ENCODE peak calls at places on chromosomes 13 and 19, in nine cellular contexts. V, N, Q, T, L, H, O, D and X are unnamed samples.

GRCh38 chr19:48596679-48597465 is 9.7 kb upstream of the SPACA4 start:
- DNase-seq in T (no peak), H (peak), Q (no peak), D (no peak), O (no peak), L (no peak), N (no peak), V (no peak), X (no peak)

GRCh38 chr13:79870123-79870522 is 389.2 kb downstream of the NDFIP2 start:
- DNase-seq in D (no peak), O (no peak), N (no peak), T (peak), H (no peak), Q (no peak), L (no peak), V (peak), X (no peak)

GRCh38 chr13:50001287-50001686 is 4.4 kb downstream of the TRIM13 start:
- DNase-seq in Q (no peak), H (no peak), L (no peak), D (no peak), N (no peak), T (no peak), O (no peak), V (no peak), X (no peak)

GRCh38 chr13:70362820-70363219 is 254.6 kb upstream of the KLHL1 start:
- DNase-seq in Q (no peak), V (no peak), T (no peak), H (no peak), O (no peak), D (no peak), L (no peak), N (no peak), X (no peak)

GRCh38 chr13:77878186-77878585 is 40.4 kb downstream of the EDNRB start:
- DNase-seq in D (no peak), O (no peak), T (no peak), L (no peak), N (no peak), V (no peak), H (no peak), Q (no peak), X (no peak)

GRCh38 chr19:46746281-46746965 is at the start of gene STRN4:
- DNase-seq in O (no peak), Q (peak), N (peak), V (no peak), H (peak), L (no peak), T (peak), D (no peak), X (no peak)

GRCh38 chr19:863305-863620 is 3.8 kb downstream of the CFD start:
- DNase-seq in O (no peak), D (no peak), T (no peak), N (no peak), V (no peak), H (no peak), Q (no peak), L (no peak), X (no peak)

GRCh38 chr13:64293923-64294322 is 2878.3 kb upstream of the PCDH20 start:
- DNase-seq in V (no peak), T (peak), D (no peak), O (no peak), L (no peak), H (no peak), N (no peak), Q (no peak), X (no peak)

GRCh38 chr19:14158276-14159023 is 22.1 kb upstream of the ASF1B start:
- DNase-seq in V (no peak), H (no peak), T (no peak), N (no peak), L (no peak), D (no peak), Q (no peak), O (no peak), X (no peak)

GRCh38 chr13:27022571-27023311 is 148.9 kb downstream of the USP12 start:
- DNase-seq in V (peak), H (peak), O (peak), Q (no peak), N (no peak), L (peak), D (peak), T (peak), X (peak)

GRCh38 chr13:49975826-49976225 is 21.0 kb upstream of the TRIM13 start:
- DNase-seq in H (no peak), O (no peak), D (no peak), L (no peak), V (no peak), N (no peak), Q (no peak), T (no peak), X (no peak)

GRCh38 chr13:23695711-23696512 is 125.7 kb downstream of the TNFRSF19 start:
- DNase-seq in V (no peak), N (no peak), D (peak), L (no peak), T (no peak), O (no peak), H (peak), Q (no peak), X (no peak)

GRCh38 chr13:90541346-90541745 is 806.1 kb upstream of the MIR17HG start:
- DNase-seq in N (no peak), L (no peak), H (no peak), D (no peak), T (no peak), O (no peak), V (no peak), Q (no peak), X (no peak)

GRCh38 chr13:20882206-20882605 is 20.3 kb downstream of the XPO4 start:
- DNase-seq in O (no peak), Q (no peak), V (no peak), L (no peak), D (no peak), T (no peak), N (peak), H (no peak), X (no peak)

GRCh38 chr19:35353635-35354034 is 4.6 kb upstream of the FFAR3 start:
- DNase-seq in Q (peak), V (no peak), D (no peak), L (peak), O (peak), H (no peak), T (no peak), N (no peak), X (no peak)

GRCh38 chr13:30816733-30817132 is 81.4 kb downstream of the ALOX5AP start:
- DNase-seq in O (peak), H (no peak), D (no peak), Q (no peak), N (no peak), V (no peak), L (no peak), T (no peak), X (no peak)

GRCh38 chr19:38693380-38694223 is 46.2 kb downstream of the ACTN4 start:
- DNase-seq in N (peak), V (peak), H (no peak), T (peak), D (no peak), O (no peak), Q (no peak), L (no peak), X (peak)

GRCh38 chr13:111029957-111030609 is 85.0 kb upstream of the ARHGEF7 start:
- DNase-seq in N (no peak), Q (no peak), D (no peak), L (no peak), H (no peak), V (no peak), O (no peak), T (no peak), X (no peak)

GRCh38 chr19:46390866-46391265 is 22.5 kb downstream of the CCDC8 start:
- DNase-seq in T (no peak), V (no peak), H (no peak), L (no peak), O (no peak), N (peak), Q (no peak), D (no peak), X (no peak)

GRCh38 chr19:38830039-38830733 is 1.4 kb downstream of the ECH1 start:
- DNase-seq in V (peak), O (no peak), Q (no peak), N (peak), T (peak), D (no peak), L (no peak), H (no peak), X (peak)

GRCh38 chr19:1421958-1422305 is 14.5 kb downstream of the DAZAP1 start:
- DNase-seq in H (no peak), L (no peak), T (no peak), Q (no peak), D (no peak), O (no peak), V (no peak), N (no peak), X (no peak)